ENCODE peak calls at places on chromosomes 13 and 19, in four cellular contexts. V is GM23248; F is AG09309; Z is effector memory CD4-positive, alpha-beta T cell. X is an unnamed sample.

GRCh38 chr13:37485766-37486165 is 112.8 kb downstream of the POSTN start:
- DNase-seq in V (peak), Z (no peak), F (no peak), X (no peak)

GRCh38 chr19:15010497-15011255 is 31.0 kb upstream of the SLC1A6 start:
- DNase-seq in F (no peak), Z (no peak), V (no peak), X (no peak)

GRCh38 chr13:109344552-109345157 is 441.7 kb downstream of the IRS2 start:
- DNase-seq in V (peak), Z (no peak), F (no peak), X (no peak)

GRCh38 chr13:23473236-23473635 is 39.7 kb upstream of the SACS start:
- DNase-seq in F (no peak), V (no peak), Z (no peak), X (no peak)

GRCh38 chr19:2309734-2310362 is 1.9 kb upstream of the LINGO3 start:
- DNase-seq in F (no peak), Z (no peak), V (peak), X (no peak)

GRCh38 chr19:48553676-48554384 is 1.9 kb downstream of the SULT2B1 start:
- DNase-seq in Z (no peak), V (peak), F (no peak), X (peak)

GRCh38 chr13:73985789-73986188 is 148.4 kb downstream of the KLF12 start:
- DNase-seq in V (no peak), Z (no peak), F (no peak), X (no peak)

GRCh38 chr13:95256086-95256485 is 45.2 kb downstream of the ABCC4 start:
- DNase-seq in Z (no peak), V (peak), F (peak), X (peak)

GRCh38 chr19:20078696-20079095 is 896 bp downstream of the ZNF90 start:
- DNase-seq in Z (no peak), V (peak), F (no peak), X (no peak)

GRCh38 chr19:17294051-17294891 is 9.0 kb downstream of the ABHD8 start:
- DNase-seq in V (peak), Z (no peak), F (no peak), X (no peak)

DNA sequence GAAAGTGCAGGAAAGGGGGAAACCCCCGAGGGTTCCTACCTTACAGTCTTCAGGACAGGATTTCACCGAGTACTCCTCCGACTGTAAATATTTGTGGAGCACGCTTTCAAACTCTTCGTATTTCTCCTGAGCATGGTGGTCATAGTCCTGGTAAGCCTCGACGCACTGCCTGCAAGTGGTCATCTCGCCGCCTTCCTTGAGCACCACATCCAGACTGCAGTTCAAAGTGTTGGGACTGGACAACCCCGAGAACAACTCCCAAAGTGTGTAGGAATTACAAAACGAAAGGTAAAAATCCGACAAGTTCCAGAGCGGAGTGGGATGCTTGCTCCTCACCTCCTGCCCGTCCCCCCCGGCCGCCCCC is 349.7 kb downstream of the LIG4 start:
- DNase-seq in Z (no peak), F (no peak), V (peak), X (no peak)
- H3K4me3 ChIP-seq in Z (no peak), F (peak), V (peak), X (peak)

DNA sequence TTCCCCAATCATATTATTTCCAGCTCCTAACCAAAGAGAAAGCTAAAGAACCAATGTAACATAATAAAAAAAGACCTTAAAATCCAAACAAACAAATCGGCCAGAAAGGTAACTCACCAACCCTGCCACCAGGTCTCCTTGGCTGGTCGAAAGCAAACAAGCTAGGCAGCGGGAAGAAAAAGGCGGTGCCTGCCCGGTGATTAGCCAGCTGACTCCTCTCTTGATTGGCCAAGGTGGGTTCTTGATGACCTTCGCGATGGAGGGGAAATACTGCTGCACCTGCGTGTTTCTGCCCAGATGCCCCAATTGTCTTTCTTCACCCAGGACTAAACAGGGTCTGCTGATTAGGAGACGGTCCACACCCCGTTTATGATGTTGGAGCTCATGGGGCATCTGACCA is at the start of gene NLRP11:
- DNase-seq in F (no peak), Z (no peak), V (no peak), X (no peak)
- H3K4me3 ChIP-seq in F (no peak), Z (no peak), V (no peak), X (no peak)

DNA sequence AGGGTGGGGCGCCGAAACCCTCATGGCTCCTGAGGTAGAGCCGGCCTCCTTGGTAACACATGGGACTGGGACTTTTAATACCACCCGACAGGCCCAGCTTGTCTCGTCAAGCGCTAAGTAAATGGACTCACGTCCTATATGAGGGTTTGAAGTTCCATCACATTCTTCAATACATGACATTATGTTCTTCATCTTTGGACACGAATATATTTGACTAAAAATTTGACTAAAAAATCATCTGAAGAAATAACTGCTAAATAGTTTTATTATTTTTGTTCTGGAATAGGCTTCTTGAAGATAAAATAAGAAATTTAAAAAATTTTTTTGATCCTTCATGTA is 335 bp upstream of the ZNF607 start:
- DNase-seq in F (no peak), V (no peak), Z (no peak), X (no peak)
- H3K4me3 ChIP-seq in F (peak), V (peak), Z (peak), X (peak)

GRCh38 chr19:6752257-6753177 is 13.0 kb downstream of the TRIP10 start:
- DNase-seq in F (no peak), Z (no peak), V (no peak), X (no peak)
- H3K4me3 ChIP-seq in F (peak), Z (no peak), V (peak), X (peak)